ENCODE peak calls at places on chromosome 18, in five cellular contexts. A is HepG2, Q is Panc1, C is HCT116, V is GM23338. H is an unnamed sample.

GRCh38 chr18:73594749-73595148 is 552.9 kb downstream of the FBXO15 start:
- ATAC-seq in C (no peak), V (no peak), Q (no peak), A (no peak), H (no peak)

GRCh38 chr18:50277935-50278334 is 3.4 kb downstream of the MBD1 start:
- ATAC-seq in Q (no peak), C (no peak), V (no peak), A (no peak), H (no peak)

GRCh38 chr18:77567202-77567601 is 317.6 kb downstream of the GALR1 start:
- ATAC-seq in V (peak; percentile 52), Q (no peak), A (no peak), C (no peak), H (no peak)

GRCh38 chr18:57743008-57743407 is 60.1 kb downstream of the ATP8B1 start:
- ATAC-seq in Q (no peak), A (no peak), V (peak; percentile 34), C (no peak), H (peak; percentile 51)

GRCh38 chr18:26928669-26929313 is 63.3 kb upstream of the AQP4 start:
- ATAC-seq in Q (no peak), C (no peak), A (no peak), V (no peak), H (no peak)

GRCh38 chr18:57909620-57910019 is 106.5 kb upstream of the ATP8B1 start:
- ATAC-seq in Q (no peak), V (no peak), C (no peak), A (peak; percentile 69), H (no peak)

GRCh38 chr18:61596296-61596695 is 263.1 kb downstream of the CDH20 start:
- ATAC-seq in Q (no peak), A (no peak), V (no peak), C (no peak), H (no peak)

GRCh38 chr18:62634991-62635630 is 80.2 kb upstream of the PHLPP1 start:
- ATAC-seq in C (peak; percentile 60), Q (no peak), A (no peak), V (no peak), H (no peak)

GRCh38 chr18:55489742-55490055 is 98.3 kb downstream of the TCF4 start:
- ATAC-seq in V (no peak), Q (no peak), C (no peak), A (no peak), H (no peak)

GRCh38 chr18:79385749-79386341 is 9.9 kb upstream of the NFATC1 start:
- ATAC-seq in Q (no peak), C (no peak), A (no peak), V (no peak), H (no peak)

GRCh38 chr18:25646971-25647370 is 295.0 kb upstream of the ZNF521 start:
- ATAC-seq in C (no peak), Q (no peak), A (no peak), V (no peak), H (no peak)

GRCh38 chr18:33647365-33647764 is 69.3 kb downstream of the ASXL3 start:
- ATAC-seq in Q (no peak), V (peak; percentile 86), A (no peak), C (no peak), H (no peak)

GRCh38 chr18:48663931-48664847 is 125.4 kb downstream of the CTIF start:
- ATAC-seq in A (peak; percentile 65), C (peak; percentile 72), Q (peak; percentile 74), V (peak; percentile 73), H (peak; percentile 63)

GRCh38 chr18:49650426-49650891 is 88.6 kb downstream of the LIPG start:
- ATAC-seq in Q (no peak), V (no peak), C (no peak), A (peak; percentile 23), H (no peak)

GRCh38 chr18:46556590-46557206 is 100.3 kb downstream of the LOXHD1 start:
- ATAC-seq in A (no peak), C (no peak), Q (no peak), V (no peak), H (peak; percentile 13)

GRCh38 chr18:46555213-46555612 is 101.8 kb downstream of the LOXHD1 start:
- ATAC-seq in V (peak; percentile 19), A (no peak), Q (no peak), C (peak; percentile 15), H (no peak)

GRCh38 chr18:46559296-46559695 is 97.7 kb downstream of the LOXHD1 start:
- ATAC-seq in Q (no peak), V (no peak), C (no peak), A (no peak), H (no peak)

GRCh38 chr18:46554406-46554805 is 102.6 kb downstream of the LOXHD1 start:
- ATAC-seq in V (no peak), A (no peak), C (no peak), Q (no peak), H (no peak)

GRCh38 chr18:46555724-46556123 is 101.3 kb downstream of the LOXHD1 start:
- ATAC-seq in V (peak; percentile 100), C (peak; percentile 100), A (peak; percentile 97), Q (peak; percentile 93), H (no peak)
- TF ChIP-seq POLR2AphosphoS5 in V (no peak), C (no peak), A (no peak), Q (no peak), H (no peak)

GRCh38 chr18:406677-407076 is 93.8 kb downstream of the COLEC12 start:
- ATAC-seq in Q (no peak), V (no peak), A (no peak), C (no peak), H (no peak)

GRCh38 chr18:407168-407567 is 93.3 kb downstream of the COLEC12 start:
- ATAC-seq in V (no peak), Q (no peak), C (no peak), A (no peak), H (no peak)

GRCh38 chr18:402129-402528 is 98.4 kb downstream of the COLEC12 start:
- ATAC-seq in A (no peak), C (no peak), Q (no peak), V (no peak), H (no peak)

GRCh38 chr18:400466-400865 is 100.0 kb downstream of the COLEC12 start:
- ATAC-seq in Q (no peak), C (no peak), A (no peak), V (no peak), H (no peak)

DNA sequence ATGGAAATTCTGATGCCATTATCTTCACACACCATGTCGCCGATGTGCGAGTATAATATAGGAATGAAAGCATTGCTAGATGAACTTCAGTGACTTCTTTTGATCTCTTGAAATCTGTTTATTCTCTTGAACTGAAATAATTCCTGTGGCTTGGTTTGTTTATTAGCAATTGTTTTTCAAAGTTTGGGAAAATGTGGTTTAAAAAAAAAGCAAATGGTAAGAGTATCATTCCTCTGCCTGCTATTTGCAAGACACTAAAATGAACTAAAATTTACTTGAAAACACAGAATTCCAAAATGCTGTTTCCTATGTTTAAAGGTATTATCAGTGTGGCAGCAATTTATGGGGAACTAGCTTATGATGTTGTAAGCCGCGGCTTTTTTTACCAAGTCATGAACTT is 96.4 kb downstream of the COLEC12 start:
- ATAC-seq in A (no peak), Q (no peak), C (no peak), V (no peak), H (no peak)
- H3K36me3 ChIP-seq in A (no peaks in the 10 kb centered on the region), Q (no peaks in the 10 kb centered on the region), C (no peaks in the 10 kb centered on the region), V (no peaks in the 10 kb centered on the region), H (no peaks in the 10 kb centered on the region)

GRCh38 chr18:54444309-54444914 is 86.7 kb downstream of the C18orf54 start:
- ATAC-seq in Q (peak; percentile 62), A (peak; percentile 87), V (peak; percentile 97), C (peak; percentile 91), H (no peak)

GRCh38 chr18:54434453-54434852 is 76.7 kb downstream of the C18orf54 start:
- ATAC-seq in V (no peak), C (no peak), Q (no peak), A (no peak), H (no peak)

GRCh38 chr18:54436501-54436900 is 78.8 kb downstream of the C18orf54 start:
- ATAC-seq in V (no peak), A (no peak), Q (no peak), C (no peak), H (no peak)

GRCh38 chr18:54440292-54440691 is 82.6 kb downstream of the C18orf54 start:
- ATAC-seq in V (no peak), A (no peak), C (no peak), Q (no peak), H (no peak)
- TF ChIP-seq POLR2AphosphoS5 in V (no peak), A (no peak), C (no peak), Q (no peak), H (no peak)

DNA sequence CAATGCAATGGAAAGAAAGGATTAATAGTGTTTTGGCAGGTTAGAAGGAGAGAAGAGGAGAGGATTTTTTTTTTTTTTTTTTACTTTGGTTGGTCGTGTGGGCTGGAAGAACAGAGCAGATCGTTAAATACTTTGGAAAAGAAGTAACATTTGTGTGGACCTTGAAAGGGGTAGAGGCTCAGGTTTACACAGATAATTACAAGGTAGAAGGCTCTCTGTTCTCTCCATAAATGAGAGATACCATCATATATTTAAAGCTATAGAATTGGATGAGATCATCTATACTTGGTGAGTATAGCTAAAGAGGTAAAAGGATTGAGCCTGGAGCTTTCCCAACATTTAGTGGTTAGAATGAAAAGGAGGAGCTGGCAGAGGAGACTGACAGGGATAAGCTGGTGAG is 49.0 kb downstream of the SMCHD1 start:
- ATAC-seq in V (no peak), C (no peak), Q (no peak), A (no peak), H (no peak)
- H3K36me3 ChIP-seq in V (no peaks in the 10 kb centered on the region), C (peaks cover 46% of the 10 kb centered on the region), Q (peaks cover 49% of the 10 kb centered on the region), A (peaks cover 72% of the 10 kb centered on the region), H (no peaks in the 10 kb centered on the region)

DNA sequence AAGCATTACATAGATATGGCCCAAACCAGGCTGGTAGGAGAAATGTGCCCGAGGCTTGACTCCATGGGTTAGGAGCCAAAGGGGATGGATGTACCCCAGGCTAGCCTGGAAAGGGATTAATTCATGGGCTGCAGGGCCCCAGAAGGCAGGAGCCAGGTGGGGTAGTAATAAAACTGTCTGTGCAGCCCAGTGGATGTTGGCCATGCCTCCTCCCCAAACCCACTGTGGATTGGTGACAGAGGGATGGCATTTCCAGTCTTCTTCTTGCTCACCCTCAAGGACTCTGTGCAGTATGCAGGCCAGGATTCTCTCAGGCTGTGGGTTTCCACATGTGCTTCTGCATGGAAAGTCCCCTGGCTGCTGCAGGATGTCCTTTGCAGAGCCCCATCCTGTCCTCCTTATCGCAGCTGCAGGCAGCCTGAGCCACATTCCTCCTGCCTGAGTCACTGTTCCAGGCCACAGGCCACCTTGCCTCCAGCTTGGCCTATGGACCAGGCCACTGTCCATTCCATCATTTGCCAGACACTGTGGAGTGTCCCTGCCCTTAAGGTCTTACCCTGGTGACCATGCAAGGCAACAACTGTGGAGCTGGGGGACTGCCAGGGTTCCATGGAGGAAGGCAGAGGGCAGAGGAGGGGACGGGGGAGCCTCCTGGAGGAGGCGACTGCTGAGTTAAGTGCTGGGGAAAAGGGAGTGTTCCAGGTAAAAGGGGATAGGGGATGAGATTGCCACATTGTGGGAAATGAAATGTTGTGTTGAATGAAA is 38.9 kb downstream of the INO80C start:
- ATAC-seq in C (peak; percentile 89), V (peak; percentile 87), Q (peak; percentile 94), A (peak; percentile 99), H (peak; percentile 73)
- TF ChIP-seq POLR2AphosphoS5 in C (no peak), V (no peak), Q (no peak), A (no peak), H (peak; percentile 65)